ENCODE peak calls at places on chromosomes 4 and X, in five cellular contexts. Z is K562, E is A549, G is HepG2, H is endothelial cell of umbilical vein. O is an unnamed sample.

GRCh38 chr4:168831919-168832745 is 177.9 kb downstream of the CBR4 start:
- DNase-seq in H (peak; percentile 78), Z (peak; percentile 70), E (peak; percentile 77), G (peak; percentile 23), O (peak; percentile 53)

GRCh38 chr4:140098481-140099132 is 55.4 kb downstream of the MAML3 start:
- DNase-seq in E (peak; percentile 47), H (peak; percentile 94), Z (no peak), G (no peak), O (peak; percentile 55)

GRCh38 chrX:118347131-118347530 is 1.2 kb downstream of the WDR44 start:
- DNase-seq in G (peak; percentile 2), Z (peak; percentile 57), H (peak; percentile 63), E (no peak), O (peak; percentile 45)

GRCh38 chr4:123043013-123043412 is 120.6 kb upstream of the NUDT6 start:
- DNase-seq in H (no peak), E (peak; percentile 28), G (no peak), Z (no peak), O (peak; percentile 4)

GRCh38 chr4:31088600-31089230 is 368.5 kb downstream of the PCDH7 start:
- DNase-seq in H (peak; percentile 85), Z (no peak), E (no peak), G (no peak), O (no peak)

GRCh38 chr4:18110099-18110498 is 88.5 kb upstream of the LCORL start:
- DNase-seq in G (peak; percentile 2), E (no peak), Z (no peak), H (no peak), O (no peak)

GRCh38 chr4:142777045-142777743 is 68.9 kb downstream of the INPP4B start:
- DNase-seq in Z (no peak), E (no peak), G (no peak), H (no peak), O (no peak)

GRCh38 chr4:156619154-156619934 is 352.3 kb downstream of the PDGFC start:
- DNase-seq in Z (no peak), E (no peak), G (no peak), H (no peak), O (no peak)

GRCh38 chr4:160038560-160038959 is 935.7 kb downstream of the RAPGEF2 start:
- DNase-seq in G (no peak), E (peak; percentile 25), Z (no peak), H (no peak), O (no peak)

GRCh38 chrX:48573690-48574269 is 504 bp upstream of the RBM3 start:
- DNase-seq in E (no peak), Z (peak; percentile 67), H (peak; percentile 61), G (no peak), O (no peak)

GRCh38 chr4:139229534-139230039 is 50.4 kb downstream of the MGARP start:
- DNase-seq in E (peak; percentile 49), Z (peak; percentile 27), H (peak; percentile 64), G (peak; percentile 50), O (peak; percentile 57)

GRCh38 chr4:98687876-98688275 is 29.5 kb upstream of the TSPAN5 start:
- DNase-seq in Z (no peak), E (no peak), G (no peak), H (no peak), O (no peak)

GRCh38 chr4:188023682-188024081 is 28.1 kb downstream of the ZFP42 start:
- DNase-seq in Z (no peak), G (no peak), H (no peak), E (no peak), O (no peak)

GRCh38 chrX:35291013-35291412 is 348.4 kb downstream of the FAM47B start:
- DNase-seq in Z (no peak), H (no peak), E (no peak), G (no peak), O (no peak)

GRCh38 chr4:72701987-72702819 is 133.2 kb upstream of the ADAMTS3 start:
- DNase-seq in H (peak; percentile 69), Z (peak; percentile 65), E (peak; percentile 45), G (peak; percentile 42), O (peak; percentile 51)

GRCh38 chr4:111695677-111696076 is 449.6 kb upstream of the FAM241A start:
- DNase-seq in E (no peak), G (no peak), H (no peak), Z (no peak), O (no peak)

GRCh38 chr4:132642196-132642817 is 506.8 kb upstream of the PCDH10 start:
- DNase-seq in Z (peak; percentile 10), G (peak; percentile 20), H (peak; percentile 74), E (peak; percentile 34), O (peak; percentile 57)

GRCh38 chr4:184693056-184693455 is 40.8 kb downstream of the CENPU start:
- DNase-seq in G (no peak), Z (no peak), H (no peak), E (no peak), O (no peak)

GRCh38 chrX:37854148-37854547 is 6.8 kb upstream of the DYNLT3 start:
- DNase-seq in H (no peak), E (no peak), G (no peak), Z (no peak), O (no peak)

GRCh38 chr4:101282076-101282844 is 65.1 kb downstream of the PPP3CA start:
- DNase-seq in E (no peak), H (no peak), Z (no peak), G (no peak), O (peak; percentile 77)

GRCh38 chrX:68424719-68425118 is 8.6 kb downstream of the OPHN1 start:
- DNase-seq in Z (no peak), H (no peak), E (no peak), G (no peak), O (no peak)

GRCh38 chr4:112550728-112551127 is 34.7 kb upstream of the NEUROG2 start:
- DNase-seq in Z (no peak), E (no peak), H (no peak), G (no peak), O (no peak)

GRCh38 chr4:129438582-129438981 is 342.6 kb downstream of the C4orf33 start:
- DNase-seq in Z (no peak), H (no peak), E (no peak), G (no peak), O (no peak)

GRCh38 chr4:52001616-52002015 is 18.5 kb downstream of the LRRC66 start:
- DNase-seq in E (no peak), H (no peak), Z (no peak), G (no peak), O (no peak)

GRCh38 chrX:154116514-154116913 is 19.0 kb upstream of the MECP2 start:
- DNase-seq in Z (no peak), E (no peak), H (no peak), G (no peak), O (no peak)

GRCh38 chrX:154115071-154115470 is 17.6 kb upstream of the MECP2 start:
- DNase-seq in H (no peak), G (no peak), E (no peak), Z (no peak), O (no peak)

GRCh38 chrX:154113729-154114128 is 16.2 kb upstream of the MECP2 start:
- DNase-seq in H (no peak), Z (no peak), E (peak; percentile 7), G (no peak), O (no peak)

GRCh38 chrX:154115750-154116149 is 18.2 kb upstream of the MECP2 start:
- DNase-seq in H (no peak), E (no peak), G (no peak), Z (no peak), O (no peak)

DNA sequence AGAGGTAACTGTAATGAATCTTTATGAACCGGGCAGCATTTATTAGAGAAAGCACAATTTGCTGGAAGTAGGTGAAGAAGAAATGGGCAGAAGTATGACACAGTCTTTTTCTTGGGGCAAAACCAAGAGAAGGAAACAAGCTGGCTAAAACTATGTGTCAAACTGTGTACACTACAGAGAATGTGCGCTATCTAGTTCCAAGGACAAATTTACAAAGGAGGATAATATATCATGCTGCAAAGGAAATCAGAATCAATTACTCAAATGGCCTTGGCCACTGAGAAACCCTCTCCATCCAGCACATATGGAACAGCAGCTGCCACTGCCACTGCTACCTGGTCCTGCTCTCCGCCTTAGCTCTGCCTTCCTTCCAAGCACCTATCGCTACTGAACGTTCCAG is 17.1 kb upstream of the MECP2 start:
- DNase-seq in Z (no peak), E (no peak), G (no peak), H (no peak), O (no peak)
- TF ChIP-seq MYC in Z (no peak), E (no peak), G (no peak), H (no peak), O (no peak)

GRCh38 chr4:6734165-6734786 is 18.3 kb downstream of the BLOC1S4 start:
- DNase-seq in Z (peak; percentile 46), H (no peak), G (no peak), E (no peak), O (no peak)
- TF ChIP-seq MYC in Z (peak; percentile 65), H (no peak), G (peak; percentile 34), E (no peak), O (no peak)

GRCh38 chr4:14167876-14168510 is 540.5 kb upstream of the BOD1L1 start:
- DNase-seq in G (no peak), H (no peak), Z (no peak), E (no peak), O (no peak)

GRCh38 chr4:14165253-14165942 is 537.9 kb upstream of the BOD1L1 start:
- DNase-seq in H (no peak), E (no peak), Z (no peak), G (no peak), O (no peak)

GRCh38 chr4:14169460-14169859 is 541.9 kb upstream of the BOD1L1 start:
- DNase-seq in H (peak; percentile 34), G (no peak), Z (no peak), E (peak; percentile 16), O (no peak)

GRCh38 chr4:14168919-14169318 is 541.4 kb upstream of the BOD1L1 start:
- DNase-seq in G (no peak), Z (no peak), E (peak; percentile 56), H (peak; percentile 93), O (no peak)
- TF ChIP-seq MYC in G (no peak), Z (no peak), E (no peak), H (no peak), O (no peak)

GRCh38 chrX:26445288-26445687 is 229.3 kb downstream of the MAGEB5 start:
- DNase-seq in H (no peak), E (no peak), G (no peak), Z (no peak), O (no peak)
- TF ChIP-seq MYC in H (no peak), E (no peak), G (no peak), Z (no peak), O (no peak)

GRCh38 chr4:85086721-85087120 is 120.2 kb upstream of the WDFY3 start:
- DNase-seq in E (no peak), Z (no peak), H (no peak), G (no peak), O (no peak)
- TF ChIP-seq MYC in E (no peak), Z (no peak), H (no peak), G (no peak), O (no peak)

GRCh38 chr4:2285665-2286381 is 23.9 kb upstream of the MXD4 start:
- DNase-seq in E (no peak), H (no peak), G (no peak), Z (no peak), O (no peak)
- TF ChIP-seq MYC in E (no peak), H (no peak), G (no peak), Z (no peak), O (no peak)

GRCh38 chrX:120311632-120312000 is 355 bp upstream of the TMEM255A start:
- DNase-seq in H (no peak), E (no peak), Z (no peak), G (no peak), O (no peak)
- TF ChIP-seq MYC in H (no peak), E (no peak), Z (no peak), G (no peak), O (no peak)